ENCODE peak calls at places on chromosomes 2 and 18, in four cellular contexts. I is heart left ventricle, N is progenitor cell of endocrine pancreas, X is OCI-LY7. T is an unnamed sample.

GRCh38 chr2:69554981-69555380 is 88.6 kb downstream of the AAK1 start:
- DNase-seq in I (no peak), N (no peak), X (no peak), T (no peak)

GRCh38 chr2:54092940-54093339 is 22.5 kb upstream of the ACYP2 start:
- DNase-seq in I (no peak), N (no peak), X (peak), T (no peak)

GRCh38 chr2:142472382-142472781 is 341.6 kb upstream of the LRP1B start:
- DNase-seq in I (no peak), N (no peak), X (no peak), T (no peak)

GRCh38 chr2:237132799-237133198 is 47.1 kb downstream of the COPS8 start:
- DNase-seq in I (no peak), N (no peak), X (peak), T (no peak)

GRCh38 chr2:51720826-51721225 is 688.9 kb upstream of the NRXN1 start:
- DNase-seq in I (no peak), N (no peak), X (no peak), T (no peak)

GRCh38 chr2:25387479-25388449 is 46.0 kb upstream of the DNMT3A start:
- DNase-seq in I (no peak), N (no peak), X (no peak), T (no peak)

GRCh38 chr2:25572638-25573037 is 100.7 kb downstream of the DTNB start:
- DNase-seq in I (no peak), N (no peak), X (no peak), T (no peak)

GRCh38 chr18:48668466-48669179 is 129.8 kb downstream of the CTIF start:
- DNase-seq in I (no peak), N (no peak), X (no peak), T (no peak)

GRCh38 chr2:237873382-237873781 is 14.0 kb downstream of the RAMP1 start:
- DNase-seq in I (no peak), N (no peak), X (no peak), T (no peak)

GRCh38 chr2:231932711-231932970 is 6.4 kb upstream of the NPPC start:
- DNase-seq in I (no peak), N (no peak), X (no peak), T (no peak)

GRCh38 chr2:130346041-130346740 is 3.5 kb downstream of the IMP4 start:
- DNase-seq in I (no peak), N (no peak), X (no peak), T (no peak)

GRCh38 chr2:39494784-39495251 is 57.7 kb upstream of the MAP4K3 start:
- DNase-seq in I (peak), N (no peak), X (no peak), T (no peak)

GRCh38 chr2:144230057-144230451 is 289.9 kb downstream of the ZEB2 start:
- DNase-seq in I (no peak), N (no peak), X (no peak), T (no peak)

GRCh38 chr2:160695402-160696060 is 201.9 kb upstream of the RBMS1 start:
- DNase-seq in I (no peak), N (no peak), X (no peak), T (no peak)

T was measured in left ventricle myocardium inferior.